ENCODE peak calls at places on chromosome 5, in seven cellular contexts. One of them, this sample, is unnamed.

GRCh38 chr5:218457-219289 is 553 bp downstream of the SDHA start:
- DNase-seq in fibroblast of pulmonary artery: peak
- DNase-seq in prostate gland: peak
- DNase-seq in small intestine: peak
- DNase-seq in astrocyte: peak
- DNase-seq in endodermal cell: peak
- DNase-seq in HCT116: no peak
- DNase-seq in this sample: no peak

GRCh38 chr5:82513739-82514138 is 235.6 kb upstream of the RPS23 start:
- DNase-seq in fibroblast of pulmonary artery: no peak
- DNase-seq in prostate gland: no peak
- DNase-seq in small intestine: no peak
- DNase-seq in astrocyte: no peak
- DNase-seq in endodermal cell: peak
- DNase-seq in HCT116: no peak
- DNase-seq in this sample: no peak

GRCh38 chr5:142326480-142326938 is 1.7 kb upstream of the SPRY4 start:
- DNase-seq in fibroblast of pulmonary artery: no peak
- DNase-seq in prostate gland: no peak
- DNase-seq in small intestine: no peak
- DNase-seq in astrocyte: no peak
- DNase-seq in endodermal cell: no peak
- DNase-seq in HCT116: no peak
- DNase-seq in this sample: no peak

GRCh38 chr5:157109744-157110143 is 900 bp upstream of the HAVCR2 start:
- DNase-seq in fibroblast of pulmonary artery: no peak
- DNase-seq in prostate gland: no peak
- DNase-seq in small intestine: peak
- DNase-seq in astrocyte: no peak
- DNase-seq in endodermal cell: no peak
- DNase-seq in HCT116: no peak
- DNase-seq in this sample: no peak

GRCh38 chr5:156920042-156920860 is 42.8 kb downstream of the TIMD4 start:
- DNase-seq in fibroblast of pulmonary artery: no peak
- DNase-seq in prostate gland: no peak
- DNase-seq in small intestine: no peak
- DNase-seq in astrocyte: peak
- DNase-seq in endodermal cell: no peak
- DNase-seq in HCT116: no peak
- DNase-seq in this sample: no peak

GRCh38 chr5:177094224-177095087 is 7.7 kb downstream of the FGFR4 start:
- DNase-seq in fibroblast of pulmonary artery: peak
- DNase-seq in prostate gland: no peak
- DNase-seq in small intestine: peak
- DNase-seq in astrocyte: no peak
- DNase-seq in endodermal cell: no peak
- DNase-seq in HCT116: no peak
- DNase-seq in this sample: no peak

GRCh38 chr5:12323637-12324229 is 419.5 kb upstream of the CTNND2 start:
- DNase-seq in fibroblast of pulmonary artery: no peak
- DNase-seq in prostate gland: no peak
- DNase-seq in small intestine: no peak
- DNase-seq in astrocyte: no peak
- DNase-seq in endodermal cell: peak
- DNase-seq in HCT116: no peak
- DNase-seq in this sample: no peak

GRCh38 chr5:135032613-135033025 is 1.4 kb downstream of the PITX1 start:
- DNase-seq in fibroblast of pulmonary artery: no peak
- DNase-seq in prostate gland: no peak
- DNase-seq in small intestine: peak
- DNase-seq in astrocyte: no peak
- DNase-seq in endodermal cell: no peak
- DNase-seq in HCT116: no peak
- DNase-seq in this sample: no peak

GRCh38 chr5:29005386-29005785 is 1967.0 kb upstream of the CDH9 start:
- DNase-seq in fibroblast of pulmonary artery: no peak
- DNase-seq in prostate gland: no peak
- DNase-seq in small intestine: no peak
- DNase-seq in astrocyte: no peak
- DNase-seq in endodermal cell: no peak
- DNase-seq in HCT116: no peak
- DNase-seq in this sample: no peak

GRCh38 chr5:44663991-44664710 is 144.6 kb upstream of the MRPS30 start:
- DNase-seq in fibroblast of pulmonary artery: no peak
- DNase-seq in prostate gland: no peak
- DNase-seq in small intestine: no peak
- DNase-seq in astrocyte: no peak
- DNase-seq in endodermal cell: no peak
- DNase-seq in HCT116: no peak
- DNase-seq in this sample: no peak

GRCh38 chr5:78747703-78748359 is 99.3 kb upstream of the LHFPL2 start:
- DNase-seq in fibroblast of pulmonary artery: peak
- DNase-seq in prostate gland: no peak
- DNase-seq in small intestine: no peak
- DNase-seq in astrocyte: peak
- DNase-seq in endodermal cell: peak
- DNase-seq in HCT116: no peak
- DNase-seq in this sample: peak

GRCh38 chr5:33892419-33893151 is 795 bp upstream of the ADAMTS12 start:
- DNase-seq in fibroblast of pulmonary artery: peak
- DNase-seq in prostate gland: no peak
- DNase-seq in small intestine: no peak
- DNase-seq in astrocyte: peak
- DNase-seq in endodermal cell: no peak
- DNase-seq in HCT116: no peak
- DNase-seq in this sample: peak

GRCh38 chr5:162384225-162384624 is 316.7 kb downstream of the GABRG2 start:
- DNase-seq in fibroblast of pulmonary artery: no peak
- DNase-seq in prostate gland: no peak
- DNase-seq in small intestine: no peak
- DNase-seq in astrocyte: no peak
- DNase-seq in endodermal cell: no peak
- DNase-seq in HCT116: no peak
- DNase-seq in this sample: no peak

GRCh38 chr5:91794856-91795548 is 411.9 kb upstream of the ARRDC3 start:
- DNase-seq in fibroblast of pulmonary artery: no peak
- DNase-seq in prostate gland: no peak
- DNase-seq in small intestine: no peak
- DNase-seq in astrocyte: no peak
- DNase-seq in endodermal cell: no peak
- DNase-seq in HCT116: no peak
- DNase-seq in this sample: no peak

GRCh38 chr5:73823508-73823925 is 197.5 kb downstream of the ARHGEF28 start:
- DNase-seq in fibroblast of pulmonary artery: peak
- DNase-seq in prostate gland: no peak
- DNase-seq in small intestine: no peak
- DNase-seq in astrocyte: peak
- DNase-seq in endodermal cell: no peak
- DNase-seq in HCT116: no peak
- DNase-seq in this sample: no peak

GRCh38 chr5:80128129-80128528 is 93.0 kb downstream of the THBS4 start:
- DNase-seq in fibroblast of pulmonary artery: no peak
- DNase-seq in prostate gland: no peak
- DNase-seq in small intestine: no peak
- DNase-seq in astrocyte: peak
- DNase-seq in endodermal cell: no peak
- DNase-seq in HCT116: no peak
- DNase-seq in this sample: no peak

GRCh38 chr5:665956-666711 is 27.0 kb downstream of the TPPP start:
- DNase-seq in fibroblast of pulmonary artery: no peak
- DNase-seq in prostate gland: no peak
- DNase-seq in small intestine: no peak
- DNase-seq in astrocyte: no peak
- DNase-seq in endodermal cell: no peak
- DNase-seq in HCT116: no peak
- DNase-seq in this sample: no peak

GRCh38 chr5:177434437-177434836 is 8.0 kb downstream of the GRK6 start:
- DNase-seq in fibroblast of pulmonary artery: no peak
- DNase-seq in prostate gland: no peak
- DNase-seq in small intestine: no peak
- DNase-seq in astrocyte: no peak
- DNase-seq in endodermal cell: no peak
- DNase-seq in HCT116: no peak
- DNase-seq in this sample: no peak

GRCh38 chr5:6715758-6716633 is 2.8 kb downstream of the TENT4A start:
- DNase-seq in fibroblast of pulmonary artery: no peak
- DNase-seq in prostate gland: no peak
- DNase-seq in small intestine: peak
- DNase-seq in astrocyte: no peak
- DNase-seq in endodermal cell: no peak
- DNase-seq in HCT116: no peak
- DNase-seq in this sample: no peak

DNA sequence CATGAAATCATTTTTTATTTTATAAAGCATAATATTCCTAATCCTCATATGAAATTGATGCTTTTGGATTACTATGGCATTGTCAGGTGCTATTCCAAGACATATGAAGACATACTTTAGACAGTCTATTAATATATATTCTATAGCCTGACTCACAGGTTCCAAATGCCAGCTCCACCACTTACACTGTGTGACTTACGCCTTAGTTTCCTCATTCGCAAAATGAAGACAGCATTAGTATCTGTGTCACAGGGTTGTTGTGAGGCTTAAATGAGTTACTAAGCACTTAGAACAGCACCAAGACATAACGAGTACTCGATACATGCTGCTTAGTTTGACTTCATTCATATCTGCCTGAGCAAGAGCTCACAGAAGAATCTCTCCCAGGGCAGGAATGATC is 132.2 kb upstream of the PTGER4 start:
- DNase-seq in fibroblast of pulmonary artery: no peak
- DNase-seq in prostate gland: no peak
- DNase-seq in small intestine: no peak
- DNase-seq in astrocyte: no peak
- DNase-seq in endodermal cell: no peak
- DNase-seq in HCT116: no peak
- DNase-seq in this sample: no peak
- H3K4me3 ChIP-seq in fibroblast of pulmonary artery: no peak
- H3K4me3 ChIP-seq in prostate gland: no peak
- H3K4me3 ChIP-seq in small intestine: no peak
- H3K4me3 ChIP-seq in astrocyte: no peak
- H3K4me3 ChIP-seq in endodermal cell: no peak
- H3K4me3 ChIP-seq in HCT116: no peak
- H3K4me3 ChIP-seq in this sample: no peak

DNA sequence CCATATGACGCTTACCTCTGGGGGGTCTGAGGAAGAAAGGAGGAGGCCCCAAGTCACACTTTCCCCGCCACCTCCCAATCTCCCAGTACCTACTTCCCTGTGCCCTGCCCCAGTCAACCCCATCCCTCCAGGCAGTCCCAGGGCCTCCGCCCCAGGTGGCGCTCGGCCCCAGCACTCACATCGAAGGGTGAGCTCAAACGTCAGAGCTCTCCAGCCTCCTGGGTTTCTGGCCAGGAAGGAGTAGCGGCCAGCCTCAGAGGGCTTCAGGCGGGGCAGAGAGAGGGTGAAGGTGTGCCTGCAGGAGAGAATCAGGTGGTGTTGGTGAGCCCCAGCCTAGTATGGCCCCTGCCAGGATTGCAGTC is 16.1 kb downstream of the CSF1R start:
- DNase-seq in fibroblast of pulmonary artery: no peak
- DNase-seq in prostate gland: no peak
- DNase-seq in small intestine: no peak
- DNase-seq in astrocyte: no peak
- DNase-seq in endodermal cell: peak
- DNase-seq in HCT116: no peak
- DNase-seq in this sample: no peak
- H3K4me3 ChIP-seq in fibroblast of pulmonary artery: no peak
- H3K4me3 ChIP-seq in prostate gland: no peak
- H3K4me3 ChIP-seq in small intestine: no peak
- H3K4me3 ChIP-seq in astrocyte: no peak
- H3K4me3 ChIP-seq in endodermal cell: no peak
- H3K4me3 ChIP-seq in HCT116: no peak
- H3K4me3 ChIP-seq in this sample: no peak

GRCh38 chr5:140672455-140673186 is 755 bp downstream of the DND1 start:
- DNase-seq in fibroblast of pulmonary artery: peak
- DNase-seq in prostate gland: no peak
- DNase-seq in small intestine: no peak
- DNase-seq in astrocyte: no peak
- DNase-seq in endodermal cell: peak
- DNase-seq in HCT116: no peak
- DNase-seq in this sample: no peak

GRCh38 chr5:140671472-140672210 is 1.7 kb downstream of the DND1 start:
- DNase-seq in fibroblast of pulmonary artery: no peak
- DNase-seq in prostate gland: no peak
- DNase-seq in small intestine: no peak
- DNase-seq in astrocyte: no peak
- DNase-seq in endodermal cell: peak
- DNase-seq in HCT116: no peak
- DNase-seq in this sample: no peak

GRCh38 chr5:140674629-140675028 is 1.3 kb upstream of the DND1 start:
- DNase-seq in fibroblast of pulmonary artery: no peak
- DNase-seq in prostate gland: no peak
- DNase-seq in small intestine: no peak
- DNase-seq in astrocyte: no peak
- DNase-seq in endodermal cell: no peak
- DNase-seq in HCT116: no peak
- DNase-seq in this sample: no peak

GRCh38 chr5:140674211-140674610 is 835 bp upstream of the DND1 start:
- DNase-seq in fibroblast of pulmonary artery: no peak
- DNase-seq in prostate gland: no peak
- DNase-seq in small intestine: no peak
- DNase-seq in astrocyte: no peak
- DNase-seq in endodermal cell: no peak
- DNase-seq in HCT116: no peak
- DNase-seq in this sample: no peak

GRCh38 chr5:140673187-140673976 is at the start of gene DND1:
- DNase-seq in fibroblast of pulmonary artery: no peak
- DNase-seq in prostate gland: no peak
- DNase-seq in small intestine: no peak
- DNase-seq in astrocyte: no peak
- DNase-seq in endodermal cell: peak
- DNase-seq in HCT116: no peak
- DNase-seq in this sample: no peak
- H3K4me3 ChIP-seq in fibroblast of pulmonary artery: no peak
- H3K4me3 ChIP-seq in prostate gland: no peak
- H3K4me3 ChIP-seq in small intestine: no peak
- H3K4me3 ChIP-seq in astrocyte: no peak
- H3K4me3 ChIP-seq in endodermal cell: no peak
- H3K4me3 ChIP-seq in HCT116: no peak
- H3K4me3 ChIP-seq in this sample: no peak

GRCh38 chr5:55713871-55714270 is 1.7 kb upstream of the SLC38A9 start:
- DNase-seq in fibroblast of pulmonary artery: no peak
- DNase-seq in prostate gland: no peak
- DNase-seq in small intestine: no peak
- DNase-seq in astrocyte: no peak
- DNase-seq in endodermal cell: no peak
- DNase-seq in HCT116: no peak
- DNase-seq in this sample: no peak

GRCh38 chr5:55706230-55706629 is 5.9 kb downstream of the SLC38A9 start:
- DNase-seq in fibroblast of pulmonary artery: no peak
- DNase-seq in prostate gland: no peak
- DNase-seq in small intestine: no peak
- DNase-seq in astrocyte: no peak
- DNase-seq in endodermal cell: no peak
- DNase-seq in HCT116: no peak
- DNase-seq in this sample: no peak

GRCh38 chr5:55711531-55712022 is 547 bp downstream of the SLC38A9 start:
- DNase-seq in fibroblast of pulmonary artery: no peak
- DNase-seq in prostate gland: no peak
- DNase-seq in small intestine: no peak
- DNase-seq in astrocyte: no peak
- DNase-seq in endodermal cell: no peak
- DNase-seq in HCT116: no peak
- DNase-seq in this sample: no peak

GRCh38 chr5:55712023-55712859 is at the start of gene SLC38A9:
- DNase-seq in fibroblast of pulmonary artery: peak
- DNase-seq in prostate gland: peak
- DNase-seq in small intestine: peak
- DNase-seq in astrocyte: peak
- DNase-seq in endodermal cell: peak
- DNase-seq in HCT116: peak
- DNase-seq in this sample: peak

GRCh38 chr5:55708732-55709131 is 3.4 kb downstream of the SLC38A9 start:
- DNase-seq in fibroblast of pulmonary artery: no peak
- DNase-seq in prostate gland: no peak
- DNase-seq in small intestine: no peak
- DNase-seq in astrocyte: no peak
- DNase-seq in endodermal cell: no peak
- DNase-seq in HCT116: no peak
- DNase-seq in this sample: no peak
- H3K4me3 ChIP-seq in fibroblast of pulmonary artery: no peak
- H3K4me3 ChIP-seq in prostate gland: no peak
- H3K4me3 ChIP-seq in small intestine: no peak
- H3K4me3 ChIP-seq in astrocyte: no peak
- H3K4me3 ChIP-seq in endodermal cell: no peak
- H3K4me3 ChIP-seq in HCT116: no peak
- H3K4me3 ChIP-seq in this sample: no peak